ENCODE peak calls at places on chromosomes 7 and 10, in seven cellular contexts. O is GM12891, N is GM12892, Y is HepG2, C is K562, J is H1, I is GM12878. V is an unnamed sample.

GRCh38 chr7:30799976-30800661 is 28.9 kb downstream of the MINDY4 start:
- DNase-seq in O (no peak), N (no peak), Y (no peak), C (no peak), J (no peak), I (no peak), V (no peak)

GRCh38 chr7:129864042-129864441 is 88.7 kb downstream of the UBE2H start:
- DNase-seq in O (no peak), N (no peak), Y (no peak), C (no peak), J (no peak), I (no peak), V (no peak)

GRCh38 chr7:155840262-155840885 is 28.1 kb upstream of the SHH start:
- DNase-seq in O (no peak), N (no peak), Y (no peak), C (no peak), J (no peak), I (no peak), V (no peak)

GRCh38 chr7:116380030-116380429 is 119.5 kb upstream of the CAV2 start:
- DNase-seq in O (no peak), N (no peak), Y (no peak), C (no peak), J (no peak), I (no peak), V (no peak)

GRCh38 chr10:18230794-18231193 is 90.6 kb downstream of the CACNB2 start:
- DNase-seq in O (no peak), N (no peak), Y (no peak), C (no peak), J (no peak), I (no peak), V (no peak)

GRCh38 chr10:43369921-43370320 is 1.5 kb upstream of the FXYD4 start:
- DNase-seq in O (no peak), N (no peak), Y (no peak), C (no peak), J (no peak), I (no peak), V (no peak)

GRCh38 chr7:113267271-113267670 is 148.9 kb upstream of the SMIM30 start:
- DNase-seq in O (no peak), N (no peak), Y (no peak), C (no peak), J (no peak), I (no peak), V (no peak)

GRCh38 chr7:112497481-112497880 is 16.7 kb downstream of the LSMEM1 start:
- DNase-seq in O (no peak), N (no peak), Y (no peak), C (no peak), J (no peak), I (peak), V (no peak)

GRCh38 chr10:19922236-19922963 is 106.2 kb downstream of the PLXDC2 start:
- DNase-seq in O (no peak), N (no peak), Y (no peak), C (no peak), J (no peak), I (no peak), V (no peak)

GRCh38 chr7:37071124-37071523 is 346.8 kb upstream of the AOAH start:
- DNase-seq in O (no peak), N (no peak), Y (no peak), C (no peak), J (no peak), I (no peak), V (no peak)

GRCh38 chr7:74043523-74043951 is 15.6 kb downstream of the ELN start:
- DNase-seq in O (no peak), N (no peak), Y (no peak), C (no peak), J (no peak), I (no peak), V (peak)

GRCh38 chr10:7117806-7118674 is 292.8 kb downstream of the SFMBT2 start:
- DNase-seq in O (no peak), N (no peak), Y (no peak), C (no peak), J (no peak), I (no peak), V (no peak)

GRCh38 chr10:77586719-77587423 is 50.7 kb downstream of the KCNMA1 start:
- DNase-seq in O (no peak), N (no peak), Y (no peak), C (no peak), J (no peak), I (no peak), V (no peak)

GRCh38 chr10:88033793-88034192 is 170.4 kb downstream of the PTEN start:
- DNase-seq in O (no peak), N (no peak), Y (no peak), C (no peak), J (no peak), I (no peak), V (no peak)

GRCh38 chr7:151113344-151114150 is 27.3 kb downstream of the AGAP3 start:
- DNase-seq in O (no peak), N (no peak), Y (no peak), C (peak), J (no peak), I (no peak), V (peak)

GRCh38 chr10:96417432-96417831 is 58.6 kb upstream of the OPALIN start:
- DNase-seq in O (no peak), N (no peak), Y (peak), C (no peak), J (no peak), I (no peak), V (no peak)

GRCh38 chr7:142833174-142834027 is 21.5 kb upstream of the EPHB6 start:
- DNase-seq in O (no peak), N (no peak), Y (no peak), C (peak), J (no peak), I (no peak), V (no peak)

GRCh38 chr10:119859422-119860258 is 13.0 kb downstream of the MCMBP start:
- DNase-seq in O (no peak), N (no peak), Y (peak), C (peak), J (no peak), I (no peak), V (peak)

GRCh38 chr7:133355325-133355708 is 102.4 kb downstream of the EXOC4 start:
- DNase-seq in O (no peak), N (no peak), Y (no peak), C (peak), J (no peak), I (no peak), V (no peak)

DNA sequence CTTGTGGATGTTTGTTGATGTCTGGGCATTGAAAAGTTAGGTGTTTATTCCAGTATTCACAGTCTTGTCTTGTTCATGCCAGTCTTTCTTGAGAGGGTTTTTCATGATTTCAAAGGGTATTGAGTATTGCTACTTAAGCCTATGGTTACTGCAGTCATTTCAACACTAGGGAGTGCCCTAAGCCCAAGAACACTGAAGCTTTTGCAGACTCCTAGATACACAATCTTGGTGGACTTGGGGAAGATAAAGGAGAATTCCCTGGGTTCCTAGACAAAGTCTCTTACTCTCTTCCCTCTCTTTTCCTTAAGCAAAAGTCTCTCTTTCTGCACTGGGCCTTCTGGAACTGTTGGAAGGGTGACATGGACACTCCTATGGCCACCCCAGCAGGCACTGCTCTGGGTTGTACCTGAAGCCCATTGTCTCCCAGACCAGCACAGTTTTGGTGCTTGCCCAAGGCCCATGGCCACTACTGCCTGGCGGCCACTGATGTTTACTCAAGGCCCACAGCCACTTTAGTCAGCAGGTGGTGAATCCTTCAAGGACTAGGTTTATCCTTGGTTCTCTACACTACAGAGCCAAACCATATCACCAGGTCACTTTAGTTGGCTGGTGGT is 24.9 kb downstream of the SAMD9 start:
- DNase-seq in O (no peak), N (no peak), Y (peak), C (peak), J (no peak), I (no peak), V (no peak)
- TF ChIP-seq TAF1 in O (no peak), N (no peak), Y (no peak), C (no peak), J (no peak), I (no peak), V (no peak)

DNA sequence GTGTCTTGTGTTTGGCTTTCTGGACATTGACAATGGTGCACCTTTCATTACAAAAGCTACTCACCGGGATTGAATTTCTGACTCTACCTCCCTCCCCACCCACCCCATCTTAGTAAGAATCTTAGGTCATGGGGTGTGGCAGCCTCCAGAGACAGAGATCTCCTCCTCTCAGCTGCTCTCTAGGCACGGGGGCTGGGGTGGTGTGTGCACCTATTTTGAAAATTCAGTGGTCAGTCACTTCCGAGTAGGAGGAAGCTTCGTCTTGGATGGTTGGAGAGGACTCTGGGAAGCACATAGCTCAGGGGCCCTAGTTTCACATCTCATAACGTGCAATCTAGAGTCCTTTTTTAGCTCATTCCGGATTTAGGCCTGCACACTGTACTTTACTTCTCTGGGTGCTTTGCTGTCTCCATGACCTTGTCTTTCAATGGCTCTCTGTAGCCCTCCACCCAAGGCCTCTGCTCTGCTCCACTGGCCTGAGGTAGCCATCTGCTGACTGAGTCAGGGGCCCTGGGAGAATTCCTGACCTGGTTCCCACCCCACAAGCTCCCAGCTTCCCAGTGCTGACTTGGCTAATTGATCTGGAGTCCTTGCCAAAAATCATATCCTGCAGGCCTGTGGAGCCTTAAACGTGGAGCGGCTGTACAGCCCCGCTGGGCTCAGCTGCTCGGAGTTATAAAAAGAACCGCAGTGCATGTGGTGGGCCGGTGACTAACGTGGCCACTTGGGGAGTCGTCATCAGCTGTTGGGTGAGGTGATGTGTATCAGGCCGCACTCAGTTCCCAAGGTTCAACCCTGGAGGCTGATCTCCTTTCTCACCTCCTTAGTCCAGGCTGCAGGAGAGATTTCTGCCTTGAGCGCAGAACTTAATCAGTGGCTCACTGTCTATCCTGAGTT is 19.3 kb upstream of the ADAMTS14 start:
- DNase-seq in O (no peak), N (no peak), Y (no peak), C (peak), J (no peak), I (no peak), V (peak)
- TF ChIP-seq TAF1 in O (no peak), N (no peak), Y (no peak), C (peak), J (no peak), I (no peak), V (no peak)

GRCh38 chr7:40570218-40570617 is 435.4 kb downstream of the SUGCT start:
- DNase-seq in O (no peak), N (no peak), Y (no peak), C (no peak), J (peak), I (no peak), V (no peak)

GRCh38 chr7:40569326-40569725 is 434.5 kb downstream of the SUGCT start:
- DNase-seq in O (no peak), N (no peak), Y (no peak), C (no peak), J (peak), I (no peak), V (no peak)

GRCh38 chr7:40571796-40572195 is 437.0 kb downstream of the SUGCT start:
- DNase-seq in O (no peak), N (no peak), Y (no peak), C (no peak), J (no peak), I (no peak), V (no peak)

GRCh38 chr7:40572810-40573470 is 438.1 kb downstream of the SUGCT start:
- DNase-seq in O (no peak), N (no peak), Y (no peak), C (no peak), J (no peak), I (no peak), V (no peak)
- TF ChIP-seq TAF1 in O (no peak), N (no peak), Y (no peak), C (no peak), J (no peak), I (no peak), V (no peak)

GRCh38 chr7:18481776-18482175 is 13.8 kb upstream of the HDAC9 start:
- DNase-seq in O (no peak), N (no peak), Y (no peak), C (no peak), J (no peak), I (no peak), V (no peak)
- TF ChIP-seq TAF1 in O (no peak), N (no peak), Y (no peak), C (no peak), J (no peak), I (no peak), V (no peak)

GRCh38 chr10:105094048-105094447 is 453.0 kb downstream of the SORCS3 start:
- DNase-seq in O (no peak), N (no peak), Y (no peak), C (no peak), J (no peak), I (no peak), V (no peak)
- TF ChIP-seq TAF1 in O (no peak), N (no peak), Y (no peak), C (no peak), J (no peak), I (no peak), V (no peak)

DNA sequence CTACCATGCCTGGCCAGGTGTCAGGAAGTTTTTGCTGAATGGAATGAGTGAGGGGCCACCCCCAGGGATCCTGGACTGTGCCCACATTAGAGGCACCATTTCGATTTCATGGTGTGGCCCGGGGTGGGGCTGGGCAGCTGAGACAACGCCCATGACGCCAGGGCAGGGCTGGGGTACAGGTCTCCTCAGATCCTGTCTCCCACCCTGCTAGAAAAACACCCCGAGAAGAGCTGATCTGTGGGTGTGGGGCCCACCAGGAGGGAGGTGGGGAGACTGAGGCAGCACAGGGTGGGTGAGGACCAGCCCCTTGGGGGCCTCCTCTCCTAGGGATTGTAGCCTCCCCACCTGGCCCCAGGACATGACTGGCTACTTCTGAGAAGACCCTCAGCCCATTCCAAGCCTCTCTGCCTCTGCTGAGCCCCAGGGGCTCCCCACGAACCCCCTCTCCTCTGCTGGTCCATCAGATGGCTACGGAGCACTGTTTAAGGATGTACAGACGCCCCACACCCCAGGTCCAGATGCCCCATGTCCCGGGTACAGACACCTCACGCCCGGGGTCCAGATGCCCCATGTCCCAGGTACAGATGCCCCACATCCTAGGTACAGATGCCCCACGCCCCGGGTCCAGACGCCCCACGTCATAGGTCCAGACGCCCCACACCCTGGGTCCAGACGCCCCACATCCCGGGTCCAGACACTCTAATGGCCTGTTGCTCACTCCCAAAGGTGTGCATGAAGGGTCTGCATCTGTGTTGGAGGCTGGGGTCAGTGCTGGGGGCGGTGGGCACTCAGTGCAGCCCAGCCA is 99.4 kb downstream of the MICALL2 start:
- DNase-seq in O (no peak), N (no peak), Y (no peak), C (no peak), J (no peak), I (no peak), V (no peak)
- TF ChIP-seq TAF1 in O (no peak), N (no peak), Y (no peak), C (no peak), J (no peak), I (no peak), V (no peak)

V was measured in SK-N-SH.